ENCODE peak calls at places on chromosomes 2 and 18, in ten cellular contexts. F is spleen; J is pancreas; E is sigmoid colon; O is coronary artery; U is A673; S is CD4-positive, alpha-beta memory T cell; C is transverse colon; H is substantia nigra; R is tibial nerve. V is an unnamed sample.

GRCh38 chr2:241191101-241191500 is 2.6 kb downstream of the ANO7 start:
- DNase-seq in U (no peak), C (peak), F (no peak), H (no peak), J (no peak), R (no peak), O (no peak), S (no peak), E (no peak), V (no peak)

GRCh38 chr18:36314754-36315153 is 17.2 kb downstream of the FHOD3 start:
- DNase-seq in O (peak), C (no peak), J (no peak), H (no peak), S (no peak), F (no peak), R (no peak), E (no peak), U (no peak), V (no peak)

GRCh38 chr18:44773640-44774155 is 93.0 kb downstream of the SETBP1 start:
- DNase-seq in R (no peak), O (no peak), U (no peak), J (no peak), S (no peak), H (no peak), F (no peak), C (no peak), E (no peak), V (no peak)

GRCh38 chr2:42685303-42685702 is 78.6 kb downstream of the OXER1 start:
- DNase-seq in F (no peak), R (no peak), J (no peak), C (no peak), E (no peak), U (no peak), O (no peak), S (no peak), H (no peak), V (no peak)

GRCh38 chr2:85862426-85862825 is 26.4 kb downstream of the ST3GAL5 start:
- DNase-seq in H (no peak), F (no peak), E (no peak), O (no peak), C (no peak), J (no peak), S (peak), R (no peak), U (peak), V (no peak)

GRCh38 chr2:217256261-217256660 is 396.4 kb upstream of the TNP1 start:
- DNase-seq in U (peak), J (no peak), S (no peak), H (no peak), F (no peak), E (no peak), R (no peak), C (no peak), O (no peak), V (no peak)

GRCh38 chr2:97718051-97718882 is 4.9 kb downstream of the ZAP70 start:
- DNase-seq in J (no peak), C (peak), R (no peak), U (no peak), H (no peak), S (peak), F (peak), E (peak), O (no peak), V (no peak)

GRCh38 chr2:26363958-26364357 is 17.4 kb upstream of the ADGRF3 start:
- DNase-seq in S (no peak), H (no peak), R (no peak), E (no peak), J (no peak), F (no peak), U (no peak), O (no peak), C (no peak), V (no peak)

GRCh38 chr2:10340593-10340975 is 37.9 kb downstream of the HPCAL1 start:
- DNase-seq in E (no peak), R (no peak), H (no peak), O (no peak), S (no peak), F (no peak), J (no peak), C (no peak), U (no peak), V (no peak)

GRCh38 chr2:130183500-130184373 is 1.7 kb downstream of the MZT2B start:
- DNase-seq in C (no peak), O (no peak), E (peak), J (no peak), F (peak), U (peak), R (no peak), S (no peak), H (no peak), V (no peak)
- H3K27ac ChIP-seq in C (peak), O (no peak), E (peak), J (no peak), F (no peak), U (peak), R (peak), S (peak), H (no peak), V (peak)

GRCh38 chr2:105760191-105760590 is 15.5 kb downstream of the NCK2 start:
- DNase-seq in O (no peak), C (no peak), S (no peak), J (no peak), E (no peak), F (no peak), H (no peak), U (no peak), R (no peak), V (no peak)

GRCh38 chr2:105764059-105764458 is 19.3 kb downstream of the NCK2 start:
- DNase-seq in F (no peak), H (no peak), U (no peak), C (no peak), R (no peak), O (no peak), S (no peak), E (no peak), J (no peak), V (no peak)

GRCh38 chr2:105763076-105763475 is 18.4 kb downstream of the NCK2 start:
- DNase-seq in O (no peak), C (no peak), U (no peak), E (no peak), R (no peak), J (no peak), F (no peak), H (no peak), S (no peak), V (no peak)

GRCh38 chr2:105760639-105761337 is 16.1 kb downstream of the NCK2 start:
- DNase-seq in E (no peak), R (no peak), U (no peak), S (no peak), F (no peak), H (no peak), J (no peak), C (no peak), O (no peak), V (no peak)

DNA sequence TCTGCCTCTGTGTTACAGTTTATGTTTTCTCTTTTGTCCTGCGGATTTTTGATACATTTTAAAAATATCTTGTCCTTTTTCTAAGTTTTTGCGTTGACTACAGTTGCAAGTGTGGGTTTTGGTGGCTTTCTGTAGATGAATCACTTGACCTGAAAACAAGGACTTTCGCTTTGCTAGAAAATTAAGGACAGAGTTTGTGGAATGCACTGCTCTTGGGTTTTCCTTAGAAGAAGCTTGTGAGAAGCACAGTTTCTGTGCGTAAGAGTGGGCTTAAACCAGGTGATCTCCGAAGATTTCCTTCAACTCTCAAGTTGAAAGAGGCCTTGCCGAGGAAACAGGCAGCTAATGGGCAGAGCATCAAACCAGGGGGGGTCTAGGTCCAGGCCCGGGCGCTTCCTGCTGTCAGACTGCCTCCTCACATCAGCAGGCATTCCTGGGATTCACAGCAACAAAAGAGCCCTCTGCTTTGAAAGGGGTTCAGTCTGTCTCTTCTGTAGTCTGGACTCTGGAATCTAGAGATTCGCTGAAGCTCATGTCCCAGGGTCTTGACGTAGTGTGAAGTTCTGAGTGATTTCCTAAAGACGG is 17.3 kb downstream of the NCK2 start:
- DNase-seq in E (no peak), F (no peak), S (no peak), J (no peak), U (no peak), R (no peak), H (no peak), C (no peak), O (no peak), V (no peak)
- H3K27ac ChIP-seq in E (no peak), F (peak), S (peak), J (peak), U (no peak), R (no peak), H (no peak), C (no peak), O (no peak), V (no peak)

GRCh38 chr18:2847341-2848144 is 737 bp downstream of the EMILIN2 start:
- DNase-seq in U (peak), E (peak), F (peak), O (no peak), J (no peak), C (no peak), H (no peak), R (no peak), S (no peak), V (no peak)
- H3K27ac ChIP-seq in U (no peak), E (peak), F (peak), O (peak), J (no peak), C (peak), H (peak), R (peak), S (no peak), V (no peak)

GRCh38 chr18:9782073-9782857 is 74.2 kb downstream of the RAB31 start:
- DNase-seq in E (no peak), H (no peak), O (no peak), R (no peak), U (peak), F (no peak), C (no peak), S (no peak), J (no peak), V (peak)
- H3K27ac ChIP-seq in E (peak), H (no peak), O (no peak), R (no peak), U (no peak), F (peak), C (peak), S (no peak), J (no peak), V (peak)

DNA sequence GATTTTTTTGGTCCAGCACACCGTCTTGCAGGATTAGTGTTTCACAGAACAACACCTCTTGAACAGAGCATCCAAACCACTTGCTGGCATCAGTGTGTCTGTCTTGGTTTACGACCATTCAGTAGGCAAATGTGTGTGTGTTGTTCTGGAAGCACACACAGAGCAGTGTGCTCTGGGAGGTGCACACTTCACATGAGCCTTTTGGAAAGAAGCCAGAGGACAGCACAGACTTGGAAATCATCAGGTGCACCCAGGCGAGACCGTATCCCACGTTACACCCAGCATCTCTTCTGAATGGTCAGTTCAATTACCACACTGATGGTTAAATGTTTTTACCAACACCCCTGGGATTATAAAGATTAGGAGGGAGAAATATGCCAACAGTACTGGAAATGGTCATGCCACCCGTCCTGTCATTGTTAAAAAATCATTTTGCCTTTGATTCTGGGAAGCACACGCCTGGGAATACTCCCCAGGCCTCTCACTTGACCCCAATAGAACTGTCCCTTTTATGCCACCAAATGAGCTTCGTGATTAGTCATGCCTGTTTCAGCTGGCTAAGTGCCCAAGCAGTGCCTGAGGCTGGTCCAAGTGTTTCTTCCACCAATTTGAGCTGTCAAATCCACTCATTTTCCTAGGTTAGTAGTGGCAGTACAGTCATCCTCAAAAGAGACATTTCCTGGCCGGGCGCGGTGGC is 183.6 kb downstream of the NRP2 start:
- DNase-seq in R (no peak), H (no peak), E (peak), J (no peak), F (no peak), C (no peak), U (no peak), O (no peak), S (no peak), V (no peak)
- H3K27ac ChIP-seq in R (no peak), H (no peak), E (peak), J (no peak), F (no peak), C (peak), U (no peak), O (no peak), S (no peak), V (no peak)

GRCh38 chr2:207749873-207750272 is 19.8 kb downstream of the FZD5 start:
- DNase-seq in F (no peak), C (no peak), S (no peak), J (no peak), H (no peak), U (no peak), O (no peak), R (no peak), E (no peak), V (no peak)
- H3K27ac ChIP-seq in F (no peak), C (no peak), S (no peak), J (no peak), H (peak), U (no peak), O (no peak), R (no peak), E (no peak), V (no peak)

GRCh38 chr2:88599527-88599926 is 27.7 kb downstream of the EIF2AK3 start:
- DNase-seq in R (no peak), E (no peak), J (no peak), H (no peak), O (no peak), F (no peak), U (peak), C (no peak), S (no peak), V (no peak)

GRCh38 chr2:88603146-88603545 is 24.1 kb downstream of the EIF2AK3 start:
- DNase-seq in C (no peak), H (no peak), O (no peak), F (no peak), J (no peak), U (no peak), R (no peak), E (no peak), S (no peak), V (no peak)

GRCh38 chr2:88602022-88602421 is 25.2 kb downstream of the EIF2AK3 start:
- DNase-seq in O (no peak), S (no peak), E (no peak), H (no peak), J (no peak), C (no peak), R (no peak), U (no peak), F (no peak), V (no peak)

GRCh38 chr2:88600038-88600465 is 27.2 kb downstream of the EIF2AK3 start:
- DNase-seq in E (no peak), O (no peak), F (no peak), R (no peak), J (peak), S (peak), U (peak), C (peak), H (no peak), V (peak)

DNA sequence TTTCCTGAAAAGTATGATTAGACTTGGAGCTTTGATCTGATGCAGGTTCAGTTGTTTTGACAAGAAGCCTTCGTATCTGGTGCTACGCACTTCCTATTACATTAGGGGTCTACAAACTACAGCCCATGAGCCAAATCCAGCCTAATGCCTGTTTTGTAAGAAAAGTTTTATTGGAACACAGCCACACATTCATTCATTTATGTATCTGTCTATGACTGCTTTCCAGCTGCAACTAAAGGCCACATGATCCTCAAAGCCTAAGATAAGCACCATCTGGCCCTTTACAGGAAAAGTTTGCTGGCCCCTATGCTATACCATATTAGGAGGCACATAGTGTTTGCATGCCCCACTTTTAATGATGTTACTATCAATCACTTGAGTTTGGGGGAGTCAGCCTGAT is 26.0 kb downstream of the EIF2AK3 start:
- DNase-seq in R (no peak), O (no peak), F (no peak), J (no peak), C (no peak), U (no peak), S (no peak), E (no peak), H (no peak), V (no peak)
- H3K27ac ChIP-seq in R (peak), O (no peak), F (peak), J (no peak), C (peak), U (no peak), S (no peak), E (no peak), H (no peak), V (no peak)

DNA sequence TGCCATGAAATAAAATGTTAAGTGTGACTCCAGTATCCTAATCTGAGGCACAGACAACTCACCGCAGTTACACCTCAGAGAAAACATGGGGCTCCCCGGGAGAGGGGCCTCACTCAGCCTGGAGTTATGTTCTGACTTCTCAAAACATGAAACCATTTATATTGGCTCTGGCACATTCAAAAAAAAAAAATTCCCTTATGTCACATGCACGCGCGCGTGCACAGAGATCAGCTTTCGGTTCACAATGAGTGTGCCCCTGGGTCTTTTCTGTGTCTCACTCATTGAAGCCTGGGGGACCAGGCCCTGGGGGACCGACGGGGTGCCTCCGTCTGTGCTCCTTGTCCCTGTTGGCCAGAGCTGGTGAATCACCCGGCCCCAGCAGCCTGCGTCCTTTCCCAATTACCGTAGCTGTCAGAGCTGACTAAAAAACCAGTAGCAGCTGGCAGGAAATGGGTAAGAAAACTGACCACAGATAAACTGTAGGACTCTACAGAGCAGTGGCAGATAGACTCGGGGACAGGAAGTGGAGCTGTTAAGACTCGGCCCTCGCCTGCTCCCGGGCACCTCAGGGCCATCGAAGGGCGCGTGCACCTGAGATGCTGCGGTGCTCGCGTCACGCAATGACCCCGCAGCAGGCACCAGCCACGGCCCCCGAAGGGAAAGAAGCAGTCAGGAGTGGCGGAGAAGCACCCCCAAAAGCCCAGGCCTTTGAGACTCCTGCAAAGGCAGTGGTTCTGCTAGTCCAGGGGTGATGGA is 138.3 kb upstream of the ID2 start:
- DNase-seq in O (peak), H (no peak), J (no peak), F (peak), E (peak), S (peak), U (no peak), C (peak), R (no peak), V (no peak)
- H3K27ac ChIP-seq in O (peak), H (peak), J (peak), F (peak), E (peak), S (peak), U (no peak), C (peak), R (peak), V (no peak)

GRCh38 chr2:38743672-38744398 is 7.3 kb downstream of the SRSF7 start:
- DNase-seq in R (no peak), C (no peak), S (no peak), E (no peak), F (no peak), H (no peak), U (no peak), J (no peak), O (no peak), V (no peak)

GRCh38 chr2:38747007-38747424 is 4.1 kb downstream of the SRSF7 start:
- DNase-seq in J (no peak), R (no peak), O (no peak), F (no peak), S (no peak), U (no peak), H (no peak), E (no peak), C (no peak), V (no peak)

GRCh38 chr2:38741542-38741852 is 9.7 kb downstream of the SRSF7 start:
- DNase-seq in J (no peak), E (no peak), U (peak), R (no peak), C (no peak), O (no peak), H (no peak), F (no peak), S (no peak), V (no peak)

GRCh38 chr2:38742797-38743559 is 8.2 kb downstream of the SRSF7 start:
- DNase-seq in J (no peak), H (no peak), R (no peak), U (no peak), S (peak), O (no peak), F (no peak), C (no peak), E (no peak), V (no peak)

DNA sequence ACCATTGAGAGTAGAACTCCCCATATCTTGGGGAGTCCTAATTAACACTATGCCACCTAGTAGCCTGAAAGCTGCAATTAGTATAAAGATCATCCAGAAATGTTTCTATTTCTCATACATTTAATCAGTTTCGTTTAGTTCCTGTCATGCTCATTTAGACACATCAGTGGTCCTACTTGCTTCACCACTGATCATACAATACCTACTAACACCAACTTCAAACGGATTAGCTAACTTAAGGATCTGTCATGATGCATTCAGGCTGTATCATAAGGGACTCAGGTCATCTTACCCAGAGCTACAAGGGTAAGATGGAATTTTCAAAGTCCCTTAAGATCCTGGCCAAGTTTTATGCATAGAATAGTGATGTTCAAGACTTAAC is 6.8 kb downstream of the SRSF7 start:
- DNase-seq in H (no peak), S (no peak), R (no peak), J (no peak), E (no peak), C (no peak), F (no peak), U (no peak), O (no peak), V (no peak)
- H3K27ac ChIP-seq in H (no peak), S (no peak), R (no peak), J (no peak), E (no peak), C (no peak), F (no peak), U (no peak), O (no peak), V (no peak)